ENCODE peak calls at places on chromosome 19, in five cellular contexts. F is transverse colon, S is H1, T is sigmoid colon, Q is upper lobe of left lung. M is an unnamed sample.
A peak's percentile ranks its signal among the peaks of the same experiment; 100 is the strongest.

GRCh38 chr19:53903055-53903680 is 5.9 kb upstream of the CACNG7 start:
- DNase-seq in F (no peak), S (peak; percentile 69), T (no peak), Q (no peak), M (no peak)

GRCh38 chr19:30430206-30430734 is 58.1 kb downstream of the ZNF536 start:
- DNase-seq in F (no peak), S (peak; percentile 6), T (no peak), Q (no peak), M (no peak)

GRCh38 chr19:1377965-1378785 is 5.5 kb upstream of the NDUFS7 start:
- DNase-seq in F (no peak), S (no peak), T (no peak), Q (no peak), M (no peak)

GRCh38 chr19:29259153-29259552 is 46.2 kb upstream of the UQCRFS1 start:
- DNase-seq in F (no peak), S (no peak), T (no peak), Q (no peak), M (no peak)

GRCh38 chr19:2503521-2504109 is 27.7 kb downstream of the GADD45B start:
- DNase-seq in F (no peak), S (no peak), T (no peak), Q (peak; percentile 45), M (no peak)

GRCh38 chr19:10898633-10899032 is 27.3 kb downstream of the CARM1 start:
- DNase-seq in F (no peak), S (no peak), T (no peak), Q (no peak), M (no peak)

GRCh38 chr19:14089412-14089661 is 1.2 kb downstream of the SAMD1 start:
- DNase-seq in F (no peak), S (no peak), T (no peak), Q (no peak), M (no peak)

GRCh38 chr19:38383184-38383583 is 4.7 kb downstream of the GGN start:
- DNase-seq in F (no peak), S (no peak), T (no peak), Q (no peak), M (no peak)

GRCh38 chr19:42422092-42422575 is 5.1 kb downstream of the LIPE start:
- DNase-seq in F (no peak), S (no peak), T (no peak), Q (no peak), M (no peak)

GRCh38 chr19:34667349-34668076 is 9.4 kb downstream of the SCGB2B2 start:
- DNase-seq in F (no peak), S (no peak), T (no peak), Q (peak; percentile 62), M (no peak)

GRCh38 chr19:8209965-8210659 is 942 bp downstream of the CERS4 start:
- DNase-seq in F (no peak), S (no peak), T (no peak), Q (no peak), M (no peak)

GRCh38 chr19:10552596-10553053 is 8.9 kb downstream of the ATG4D start:
- DNase-seq in F (no peak), S (peak; percentile 85), T (no peak), Q (no peak), M (no peak)

GRCh38 chr19:6947745-6948144 is 60.4 kb downstream of the ADGRE1 start:
- DNase-seq in F (no peak), S (no peak), T (no peak), Q (peak; percentile 34), M (no peak)

GRCh38 chr19:58544591-58545285 is 874 bp downstream of the TRIM28 start:
- DNase-seq in F (no peak), S (no peak), T (peak; percentile 69), Q (peak; percentile 38), M (no peak)

GRCh38 chr19:40486017-40486416 is 19.2 kb downstream of the SPTBN4 start:
- DNase-seq in F (no peak), S (no peak), T (no peak), Q (no peak), M (no peak)

GRCh38 chr19:54473071-54473941 is at the start of gene CDC42EP5:
- DNase-seq in F (peak; percentile 86), S (no peak), T (peak; percentile 91), Q (peak; percentile 49), M (peak; percentile 50)

GRCh38 chr19:3606690-3607289 is at the start of gene TBXA2R:
- DNase-seq in F (peak; percentile 75), S (peak; percentile 93), T (peak; percentile 90), Q (peak; percentile 66), M (peak; percentile 64)

GRCh38 chr19:3284759-3285646 is 60.5 kb downstream of the CELF5 start:
- DNase-seq in F (peak; percentile 95), S (peak; percentile 100), T (no peak), Q (peak; percentile 90), M (peak; percentile 98)

GRCh38 chr19:58558623-58559274 is 338 bp upstream of the UBE2M start:
- DNase-seq in F (peak; percentile 99), S (peak; percentile 100), T (peak; percentile 100), Q (peak; percentile 97), M (peak; percentile 99)

GRCh38 chr19:53671621-53672111 is 39.9 kb downstream of the DPRX start:
- DNase-seq in F (no peak), S (no peak), T (no peak), Q (no peak), M (no peak)

GRCh38 chr19:38843175-38843758 is 6.5 kb downstream of the HNRNPL start:
- DNase-seq in F (no peak), S (no peak), T (no peak), Q (no peak), M (no peak)

GRCh38 chr19:5727453-5728050 is 7.1 kb downstream of the CATSPERD start:
- DNase-seq in F (no peak), S (no peak), T (no peak), Q (no peak), M (no peak)

GRCh38 chr19:39411006-39411831 is 1.2 kb upstream of the PLEKHG2 start:
- DNase-seq in F (peak; percentile 86), S (peak; percentile 52), T (peak; percentile 89), Q (peak; percentile 71), M (peak; percentile 86)

GRCh38 chr19:13484141-13484540 is 22.1 kb downstream of the CACNA1A start:
- DNase-seq in F (no peak), S (no peak), T (no peak), Q (no peak), M (no peak)

GRCh38 chr19:28482221-28482620 is 730.7 kb downstream of the UQCRFS1 start:
- DNase-seq in F (no peak), S (peak; percentile 57), T (no peak), Q (no peak), M (no peak)

GRCh38 chr19:4385291-4386037 is 14.9 kb downstream of the SH3GL1 start:
- DNase-seq in F (no peak), S (no peak), T (no peak), Q (no peak), M (no peak)

DNA sequence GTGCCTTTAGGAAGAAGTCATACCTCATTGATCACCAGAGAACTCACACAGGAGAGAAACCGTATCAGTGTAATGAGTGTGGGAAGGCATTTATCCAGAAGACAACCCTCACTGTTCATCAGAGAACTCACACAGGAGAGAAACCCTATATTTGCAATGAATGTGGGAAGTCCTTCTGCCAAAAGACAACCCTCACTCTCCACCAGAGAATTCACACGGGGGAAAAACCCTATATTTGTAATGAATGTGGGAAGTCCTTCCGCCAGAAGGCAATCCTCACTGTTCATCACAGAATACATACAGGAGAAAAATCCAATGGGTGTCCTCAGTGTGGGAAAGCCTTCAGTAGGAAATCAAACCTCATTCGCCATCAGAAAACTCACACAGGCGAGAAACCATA is 21.9 kb downstream of the ZNF382 start:
- DNase-seq in F (no peak), S (no peak), T (no peak), Q (no peak), M (no peak)
- H3K9me3 ChIP-seq in F (peaks cover 99% of the 10 kb centered on the region), S (peaks cover 63% of the 10 kb centered on the region), T (peaks cover 81% of the 10 kb centered on the region), Q (peaks cover 79% of the 10 kb centered on the region), M (peaks cover 100% of the 10 kb centered on the region)

DNA sequence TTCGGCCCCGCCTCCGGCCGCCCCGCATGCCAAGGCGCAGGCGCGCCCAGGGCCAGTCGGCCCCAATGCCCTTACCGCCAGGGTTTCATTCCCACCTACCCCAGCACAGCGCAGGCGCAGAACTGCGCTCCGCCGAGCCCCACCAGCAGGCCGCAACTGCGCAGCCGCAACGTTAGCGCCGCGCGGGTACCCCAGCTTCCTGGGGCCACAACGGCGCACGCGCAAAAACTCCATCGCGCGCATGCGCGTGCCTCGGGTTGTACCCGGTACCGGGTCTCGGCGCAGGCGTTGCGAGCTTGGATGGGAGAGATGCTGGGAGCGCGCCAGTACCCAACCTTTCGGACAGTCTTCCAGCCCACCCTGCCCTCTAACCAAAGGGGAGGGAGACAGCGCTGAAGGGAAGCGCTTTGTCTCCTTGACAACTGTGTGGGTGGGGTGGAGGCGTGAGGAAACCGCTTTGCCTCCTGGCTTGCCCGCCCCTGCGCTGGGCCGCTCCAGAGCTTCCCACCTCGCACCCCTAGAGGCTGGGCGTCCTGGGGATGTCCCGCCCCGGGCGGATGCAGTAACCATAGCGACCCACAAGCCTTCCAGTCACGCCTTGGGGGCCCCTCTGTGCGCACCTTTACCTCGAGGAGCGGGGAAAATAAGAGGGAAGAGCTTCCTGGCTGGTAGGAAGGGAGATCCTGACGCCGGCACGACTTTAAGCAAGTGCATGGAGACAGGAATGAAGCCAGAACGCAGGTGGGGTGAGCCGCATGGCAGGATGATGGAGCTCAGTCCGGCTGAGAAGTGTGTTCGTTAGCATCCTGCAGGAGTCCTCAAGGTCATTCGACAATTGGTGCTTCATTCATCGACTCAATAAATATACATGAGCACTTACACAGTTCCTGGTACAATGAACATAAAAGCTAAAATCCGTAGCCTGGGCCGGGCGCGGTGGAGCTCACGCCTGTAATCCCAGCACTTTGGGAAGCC is 525 bp upstream of the MYPOP start:
- DNase-seq in F (peak; percentile 99), S (peak; percentile 100), T (peak; percentile 99), Q (peak; percentile 98), M (peak; percentile 99)
- TF ChIP-seq EP300 in F (no peak), S (no peak), T (no peak), Q (no peak), M (no peak)

DNA sequence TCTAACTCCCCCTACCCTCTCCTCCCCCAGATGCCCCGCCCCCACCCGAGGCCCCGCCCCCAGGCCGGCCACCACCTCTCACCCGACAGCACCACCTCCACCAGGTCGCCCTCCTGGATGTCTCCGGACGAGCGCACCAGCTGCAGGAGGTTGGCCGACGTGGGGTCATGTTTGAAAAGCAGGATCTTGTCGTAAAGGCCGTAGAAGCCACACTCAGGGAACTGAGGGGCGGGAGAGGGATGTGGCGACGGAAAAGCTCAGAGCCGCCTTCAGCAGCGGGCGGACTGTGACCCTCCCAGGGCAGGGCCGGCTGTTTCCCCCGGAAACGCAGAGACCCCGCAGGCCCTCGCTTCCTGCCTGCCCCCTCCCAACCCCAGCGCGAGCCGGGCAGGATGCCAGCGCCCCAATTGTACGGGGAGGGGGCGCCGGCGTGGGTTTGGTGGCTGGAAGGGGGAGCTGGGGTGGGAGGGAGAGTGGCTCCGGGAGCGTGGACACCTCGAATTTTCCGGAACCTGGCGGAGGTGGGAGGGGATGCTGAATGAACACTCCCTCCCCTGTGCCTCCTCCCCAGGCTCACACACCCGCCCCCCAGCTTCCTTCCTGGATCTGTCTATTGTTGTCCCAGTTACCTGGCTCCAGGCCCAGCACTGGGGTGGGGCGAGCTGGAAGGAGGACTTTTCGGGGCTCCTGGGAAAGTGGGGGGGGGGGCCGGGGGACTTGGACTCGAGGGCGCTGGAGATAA is 3.0 kb downstream of the PRKD2 start:
- DNase-seq in F (peak; percentile 95), S (peak; percentile 89), T (peak; percentile 96), Q (peak; percentile 97), M (peak; percentile 94)
- TF ChIP-seq POLR2AphosphoS5 in F (peak; percentile 40), S (peak; percentile 52), T (peak; percentile 61), Q (peak; percentile 54), M (no peak)

DNA sequence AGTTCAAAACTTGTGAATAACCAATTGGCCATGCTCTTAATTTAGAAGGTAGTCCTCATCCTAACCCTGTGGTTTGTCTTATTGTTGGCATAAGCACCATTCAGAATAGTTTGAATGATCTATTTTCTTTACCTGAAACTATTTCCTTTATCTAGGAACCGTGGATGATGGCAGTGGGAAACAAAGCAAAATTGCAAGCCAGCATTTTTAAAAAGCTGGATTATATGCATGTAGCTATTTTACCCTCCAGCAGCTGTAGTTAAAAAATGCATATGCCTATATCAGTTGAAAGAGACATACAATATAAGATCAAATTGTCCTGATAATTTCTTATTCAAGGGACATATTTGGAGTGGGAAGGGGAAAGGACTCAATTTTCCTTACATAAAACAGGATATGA is 19.3 kb downstream of the ZNF613 start:
- DNase-seq in F (no peak), S (no peak), T (no peak), Q (no peak), M (no peak)
- H3K9me3 ChIP-seq in F (peaks cover 89% of the 10 kb centered on the region), S (peaks cover 85% of the 10 kb centered on the region), T (peaks cover 86% of the 10 kb centered on the region), Q (peaks cover 76% of the 10 kb centered on the region), M (peaks cover 96% of the 10 kb centered on the region)

M was measured in stomach.